ENCODE peak calls at places on chromosomes 2 and 18, in four cellular contexts. One of them, this sample, is unnamed.

GRCh38 chr18:31429623-31430022 is 17.9 kb upstream of the DSG3 start:
- DNase-seq in A549: peak; percentile 4
- DNase-seq in hepatocyte: peak; percentile 31
- DNase-seq in K562: peak; percentile 54
- DNase-seq in this sample: no peak

GRCh38 chr2:164014068-164014577 is 278.3 kb upstream of the FIGN start:
- DNase-seq in A549: no peak
- DNase-seq in hepatocyte: no peak
- DNase-seq in K562: no peak
- DNase-seq in this sample: no peak

GRCh38 chr2:31386648-31387047 is 27.9 kb downstream of the XDH start:
- DNase-seq in A549: no peak
- DNase-seq in K562: peak; percentile 41
- DNase-seq in hepatocyte: no peak
- DNase-seq in this sample: no peak

GRCh38 chr2:189466046-189466445 is 24.8 kb downstream of the WDR75 start:
- DNase-seq in hepatocyte: no peak
- DNase-seq in A549: no peak
- DNase-seq in K562: no peak
- DNase-seq in this sample: no peak

GRCh38 chr2:169050476-169051240 is 18.7 kb upstream of the DHRS9 start:
- DNase-seq in K562: peak; percentile 81
- DNase-seq in hepatocyte: no peak
- DNase-seq in A549: peak; percentile 21
- DNase-seq in this sample: peak; percentile 16

GRCh38 chr2:151840216-151840691 is 12.0 kb upstream of the ARL5A start:
- DNase-seq in K562: no peak
- DNase-seq in hepatocyte: no peak
- DNase-seq in A549: no peak
- DNase-seq in this sample: no peak

GRCh38 chr18:65056575-65056974 is 694.2 kb upstream of the CDH7 start:
- DNase-seq in A549: no peak
- DNase-seq in hepatocyte: no peak
- DNase-seq in K562: no peak
- DNase-seq in this sample: no peak

GRCh38 chr2:49044680-49045079 is 109.6 kb downstream of the FSHR start:
- DNase-seq in hepatocyte: peak; percentile 30
- DNase-seq in K562: no peak
- DNase-seq in A549: no peak
- DNase-seq in this sample: no peak

GRCh38 chr18:57062178-57062577 is 84.7 kb upstream of the BOD1L2 start:
- DNase-seq in hepatocyte: no peak
- DNase-seq in K562: no peak
- DNase-seq in A549: no peak
- DNase-seq in this sample: no peak

GRCh38 chr18:31065036-31065773 is 22.7 kb upstream of the DSC3 start:
- DNase-seq in hepatocyte: no peak
- DNase-seq in K562: no peak
- DNase-seq in A549: no peak
- DNase-seq in this sample: no peak

GRCh38 chr2:233802132-233802815 is 24.1 kb downstream of the MROH2A start:
- DNase-seq in A549: no peak
- DNase-seq in hepatocyte: no peak
- DNase-seq in K562: no peak
- DNase-seq in this sample: no peak

GRCh38 chr18:22283397-22283796 is 114.0 kb downstream of the GATA6 start:
- DNase-seq in K562: no peak
- DNase-seq in A549: no peak
- DNase-seq in hepatocyte: no peak
- DNase-seq in this sample: peak; percentile 60

GRCh38 chr2:5164806-5165525 is 527.2 kb upstream of the SOX11 start:
- DNase-seq in K562: no peak
- DNase-seq in A549: no peak
- DNase-seq in hepatocyte: no peak
- DNase-seq in this sample: peak; percentile 89

GRCh38 chr2:80496770-80497169 is 192.2 kb upstream of the LRRTM1 start:
- DNase-seq in K562: no peak
- DNase-seq in A549: no peak
- DNase-seq in hepatocyte: no peak
- DNase-seq in this sample: peak; percentile 21

GRCh38 chr2:124815386-124815785 is 790.3 kb downstream of the CNTNAP5 start:
- DNase-seq in K562: no peak
- DNase-seq in A549: no peak
- DNase-seq in hepatocyte: no peak
- DNase-seq in this sample: no peak

GRCh38 chr2:65607906-65608305 is 175.5 kb upstream of the SPRED2 start:
- DNase-seq in A549: no peak
- DNase-seq in hepatocyte: no peak
- DNase-seq in K562: no peak
- DNase-seq in this sample: no peak

GRCh38 chr2:179266271-179266670 is 1.6 kb upstream of the SESTD1 start:
- DNase-seq in hepatocyte: no peak
- DNase-seq in K562: no peak
- DNase-seq in A549: no peak
- DNase-seq in this sample: no peak

GRCh38 chr2:146041291-146041868 is 1521.5 kb upstream of the ZEB2 start:
- DNase-seq in hepatocyte: no peak
- DNase-seq in K562: no peak
- DNase-seq in A549: no peak
- DNase-seq in this sample: no peak

GRCh38 chr2:85723707-85724360 is 29.7 kb downstream of the GNLY start:
- DNase-seq in hepatocyte: no peak
- DNase-seq in A549: no peak
- DNase-seq in K562: no peak
- DNase-seq in this sample: no peak

GRCh38 chr2:52416340-52416739 is 1351.3 kb upstream of the CHAC2 start:
- DNase-seq in A549: no peak
- DNase-seq in K562: no peak
- DNase-seq in hepatocyte: peak; percentile 27
- DNase-seq in this sample: no peak

GRCh38 chr2:119481501-119482455 is 42.5 kb downstream of the SCTR start:
- DNase-seq in hepatocyte: peak; percentile 3
- DNase-seq in A549: no peak
- DNase-seq in K562: no peak
- DNase-seq in this sample: no peak

GRCh38 chr2:95372845-95373244 is 29.7 kb upstream of the FAHD2A start:
- DNase-seq in hepatocyte: no peak
- DNase-seq in K562: no peak
- DNase-seq in A549: no peak
- DNase-seq in this sample: no peak

GRCh38 chr18:44826418-44827259 is 146.0 kb downstream of the SETBP1 start:
- DNase-seq in A549: no peak
- DNase-seq in hepatocyte: peak; percentile 78
- DNase-seq in K562: no peak
- DNase-seq in this sample: peak; percentile 93

GRCh38 chr2:73448856-73449255 is 63.2 kb downstream of the ALMS1 start:
- DNase-seq in hepatocyte: no peak
- DNase-seq in A549: no peak
- DNase-seq in K562: no peak
- DNase-seq in this sample: no peak

GRCh38 chr2:217666338-217666737 is 336.5 kb downstream of the TNS1 start:
- DNase-seq in hepatocyte: no peak
- DNase-seq in K562: no peak
- DNase-seq in A549: no peak
- DNase-seq in this sample: no peak

GRCh38 chr18:9750606-9751304 is 42.7 kb downstream of the RAB31 start:
- DNase-seq in A549: no peak
- DNase-seq in hepatocyte: no peak
- DNase-seq in K562: no peak
- DNase-seq in this sample: no peak

GRCh38 chr18:48787523-48788151 is 163.1 kb downstream of the SMAD7 start:
- DNase-seq in K562: no peak
- DNase-seq in hepatocyte: no peak
- DNase-seq in A549: no peak
- DNase-seq in this sample: peak; percentile 70

GRCh38 chr18:71371951-71372605 is 1083.2 kb downstream of the SOCS6 start:
- DNase-seq in A549: no peak
- DNase-seq in hepatocyte: no peak
- DNase-seq in K562: no peak
- DNase-seq in this sample: no peak

GRCh38 chr2:69694894-69695849 is 46.8 kb upstream of the ANXA4 start:
- DNase-seq in A549: no peak
- DNase-seq in hepatocyte: no peak
- DNase-seq in K562: no peak
- DNase-seq in this sample: peak; percentile 67

GRCh38 chr18:23920054-23920453 is 94.5 kb upstream of the TTC39C start:
- DNase-seq in A549: no peak
- DNase-seq in K562: no peak
- DNase-seq in hepatocyte: no peak
- DNase-seq in this sample: no peak

DNA sequence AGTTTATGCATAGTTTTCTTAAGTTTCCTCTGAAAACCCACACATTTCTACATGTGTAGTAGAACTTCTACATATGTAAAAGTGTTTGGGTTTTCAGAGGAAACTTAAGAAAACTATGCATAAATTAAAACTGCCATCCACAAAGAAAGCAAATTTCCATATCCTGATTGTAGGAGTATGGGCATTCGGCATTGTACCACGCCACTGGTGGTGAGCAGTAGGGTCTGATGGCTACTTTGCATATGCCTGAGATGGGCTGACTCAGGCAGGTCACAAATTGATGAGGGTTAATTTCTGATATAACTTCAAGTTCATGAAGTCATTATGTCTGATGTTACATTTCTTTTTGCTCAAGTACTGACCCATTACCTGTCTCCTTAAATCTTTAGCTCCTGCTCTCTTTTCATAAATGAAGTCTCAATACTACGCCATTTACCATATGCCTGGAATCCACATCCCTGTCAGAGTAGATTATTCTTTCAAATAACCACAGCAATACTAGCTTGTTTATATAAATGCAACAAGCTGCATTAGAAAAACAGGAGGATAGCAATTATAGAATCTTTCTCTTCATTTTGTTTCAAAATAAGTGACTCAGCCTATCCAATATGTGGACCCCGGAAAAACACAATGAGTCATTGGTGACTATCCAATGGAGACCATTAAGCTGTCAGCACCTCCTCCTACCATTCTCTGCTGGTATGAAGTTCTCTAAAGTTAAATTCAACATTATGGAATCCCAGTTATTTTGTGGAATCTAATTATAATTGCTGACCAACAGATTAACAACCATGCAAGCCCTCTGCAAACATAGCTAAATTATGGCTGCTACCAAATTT is 355.2 kb upstream of the UBE2E3 start:
- DNase-seq in A549: no peak
- DNase-seq in K562: no peak
- DNase-seq in hepatocyte: no peak
- DNase-seq in this sample: peak; percentile 86
- H3K4me3 ChIP-seq in A549: no peak overlapping the region
- H3K4me3 ChIP-seq in K562: no peak overlapping the region
- H3K4me3 ChIP-seq in hepatocyte: no peak overlapping the region
- H3K4me3 ChIP-seq in this sample: no peak overlapping the region

DNA sequence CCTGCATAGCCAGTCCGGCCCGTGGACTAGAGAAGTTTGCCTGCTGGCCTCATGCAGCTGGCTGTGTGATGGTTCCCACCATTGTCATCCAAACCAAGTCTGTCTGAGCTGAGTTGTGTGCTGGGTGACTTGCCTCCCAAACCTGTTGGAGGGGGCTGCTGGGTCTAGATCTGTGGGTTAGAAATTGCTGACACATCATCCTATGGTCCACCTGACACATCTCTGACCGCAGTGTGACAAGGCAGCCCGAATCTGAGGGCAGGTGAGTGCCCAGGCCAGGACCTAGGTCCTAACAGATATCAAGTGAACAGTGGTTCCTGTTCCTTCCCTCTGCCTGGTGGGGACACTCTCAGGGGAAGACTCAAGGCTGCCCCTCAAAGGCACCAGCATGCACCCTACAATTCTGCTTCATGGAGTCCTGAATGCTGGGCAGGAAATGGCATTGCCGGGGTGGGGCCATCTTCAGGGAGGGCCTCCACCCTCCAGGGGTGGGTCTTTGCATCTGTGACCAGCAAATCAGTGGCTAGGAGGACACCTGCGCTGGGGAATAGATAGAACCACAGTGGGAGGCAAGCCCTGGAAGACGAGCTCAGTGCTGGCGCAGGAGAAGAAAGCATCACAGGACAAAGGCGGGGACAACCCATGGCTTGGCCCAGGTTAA is 117.9 kb upstream of the ID2 start:
- DNase-seq in hepatocyte: no peak
- DNase-seq in K562: no peak
- DNase-seq in A549: no peak
- DNase-seq in this sample: no peak
- TF ChIP-seq CTCF in hepatocyte: no peak
- TF ChIP-seq CTCF in K562: no peak
- TF ChIP-seq CTCF in A549: no peak
- TF ChIP-seq CTCF in this sample: no peak

GRCh38 chr18:74497308-74497640 is 1.1 kb downstream of the CNDP2 start:
- DNase-seq in A549: no peak
- DNase-seq in K562: no peak
- DNase-seq in hepatocyte: no peak
- DNase-seq in this sample: no peak

GRCh38 chr18:74499633-74500032 is 3.5 kb downstream of the CNDP2 start:
- DNase-seq in A549: no peak
- DNase-seq in hepatocyte: peak; percentile 62
- DNase-seq in K562: peak; percentile 73
- DNase-seq in this sample: peak; percentile 18

GRCh38 chr18:74498712-74499629 is 2.8 kb downstream of the CNDP2 start:
- DNase-seq in A549: no peak
- DNase-seq in K562: peak; percentile 78
- DNase-seq in hepatocyte: no peak
- DNase-seq in this sample: no peak

GRCh38 chr18:74497778-74498177 is 1.6 kb downstream of the CNDP2 start:
- DNase-seq in hepatocyte: no peak
- DNase-seq in A549: no peak
- DNase-seq in K562: no peak
- DNase-seq in this sample: no peak

GRCh38 chr18:74501386-74501785 is 5.2 kb downstream of the CNDP2 start:
- DNase-seq in hepatocyte: no peak
- DNase-seq in A549: no peak
- DNase-seq in K562: no peak
- DNase-seq in this sample: no peak
- H3K27ac ChIP-seq in hepatocyte: peak overlapping the region; percentile 64
- H3K27ac ChIP-seq in A549: no peak overlapping the region
- H3K27ac ChIP-seq in K562: no peak overlapping the region
- H3K27ac ChIP-seq in this sample: no peak overlapping the region

DNA sequence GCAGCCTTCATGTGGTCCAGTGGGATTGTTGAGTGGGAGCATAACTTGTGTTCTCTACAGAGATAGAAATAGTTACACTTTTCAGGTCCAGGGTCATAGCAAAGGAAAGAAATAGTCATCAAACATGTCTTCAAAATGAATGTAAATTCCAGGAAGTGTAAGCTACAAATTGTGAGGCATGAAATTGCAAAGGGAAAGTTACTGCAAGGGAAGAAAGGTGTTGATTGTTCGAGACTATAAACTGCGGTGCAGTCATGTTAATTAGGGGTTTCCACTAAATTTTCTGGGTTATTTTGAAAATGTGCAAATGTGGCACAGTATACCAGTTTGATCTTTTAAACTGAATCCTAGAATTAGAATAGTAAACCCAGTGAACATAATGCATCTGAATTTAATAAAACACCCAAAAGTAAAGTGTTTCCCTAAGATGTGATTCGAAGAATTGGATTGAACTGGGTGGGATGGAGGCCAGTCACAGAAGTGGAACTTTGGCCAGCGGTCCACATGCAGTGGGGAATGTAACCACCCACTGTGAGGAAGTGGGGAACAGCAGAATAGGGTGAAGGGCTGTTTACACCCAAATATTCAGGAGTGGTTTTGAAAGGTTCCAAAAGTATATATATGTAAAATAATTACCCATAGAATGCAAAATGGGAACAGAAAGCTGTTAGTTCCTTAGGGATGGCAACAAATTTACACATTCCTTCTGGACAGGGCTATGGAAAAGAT is 126.5 kb upstream of the CCDC68 start:
- DNase-seq in hepatocyte: no peak
- DNase-seq in A549: no peak
- DNase-seq in K562: no peak
- DNase-seq in this sample: no peak
- H3K4me3 ChIP-seq in hepatocyte: no peak overlapping the region
- H3K4me3 ChIP-seq in A549: no peak overlapping the region
- H3K4me3 ChIP-seq in K562: no peak overlapping the region
- H3K4me3 ChIP-seq in this sample: no peak overlapping the region

This sample was measured in brain microvascular endothelial cell.